ENCODE peak calls at places on chromosomes 12 and 14, in four cellular contexts. Z is BJ, E is endothelial cell, O is astrocyte. B is an unnamed sample.

GRCh38 chr12:93323625-93324165 is 54.0 kb upstream of the NUDT4 start:
- DNase-seq in O (peak; percentile 37), E (no peak), Z (no peak), B (no peak)

GRCh38 chr12:114697741-114698565 is 14.0 kb upstream of the TBX3 start:
- DNase-seq in O (no peak), E (no peak), Z (no peak), B (no peak)

GRCh38 chr12:30725739-30726138 is 29.0 kb downstream of the CAPRIN2 start:
- DNase-seq in Z (peak; percentile 41), E (no peak), O (peak; percentile 86), B (peak; percentile 56)

GRCh38 chr14:99481745-99482099 is 513 bp downstream of the CCNK start:
- DNase-seq in Z (no peak), O (peak; percentile 27), E (peak; percentile 30), B (no peak)

GRCh38 chr12:85782711-85783110 is 53.5 kb downstream of the RASSF9 start:
- DNase-seq in O (no peak), E (no peak), Z (no peak), B (no peak)

GRCh38 chr14:28709571-28710305 is 56.8 kb upstream of the FOXG1 start:
- DNase-seq in Z (no peak), E (no peak), O (peak; percentile 40), B (no peak)

GRCh38 chr14:76490735-76491134 is 114.8 kb downstream of the ESRRB start:
- DNase-seq in E (no peak), O (no peak), Z (no peak), B (no peak)

GRCh38 chr14:50050171-50050570 is 66.2 kb downstream of the VCPKMT start:
- DNase-seq in O (no peak), Z (no peak), E (no peak), B (no peak)

GRCh38 chr14:23056956-23057756 is at the start of gene CDH24:
- DNase-seq in E (peak; percentile 71), Z (no peak), O (peak; percentile 34), B (no peak)

GRCh38 chr12:47433876-47434275 is 272.0 kb downstream of the RPAP3 start:
- DNase-seq in Z (peak; percentile 30), E (no peak), O (peak; percentile 58), B (no peak)

GRCh38 chr12:113537041-113537750 is 65.5 kb upstream of the LHX5 start:
- DNase-seq in Z (no peak), O (no peak), E (no peak), B (no peak)

GRCh38 chr14:102654298-102654697 is 61.8 kb downstream of the RCOR1 start:
- DNase-seq in E (no peak), Z (no peak), O (peak; percentile 18), B (no peak)

GRCh38 chr12:92186038-92186470 is 40.4 kb upstream of the BTG1 start:
- DNase-seq in O (no peak), Z (no peak), E (no peak), B (no peak)

GRCh38 chr12:57864382-57864781 is 17.9 kb upstream of the CTDSP2 start:
- DNase-seq in O (no peak), E (no peak), Z (no peak), B (no peak)

GRCh38 chr12:50598321-50598862 is 93.6 kb downstream of the DIP2B start:
- DNase-seq in E (no peak), Z (no peak), O (no peak), B (no peak)

GRCh38 chr12:18281941-18282340 is 20.6 kb downstream of the PIK3C2G start:
- DNase-seq in Z (no peak), O (peak; percentile 51), E (no peak), B (no peak)

GRCh38 chr14:32453857-32454810 is 125.0 kb downstream of the AKAP6 start:
- DNase-seq in O (no peak), E (no peak), Z (peak; percentile 64), B (no peak)

GRCh38 chr14:94654071-94654974 is 42.1 kb downstream of the SERPINA3 start:
- DNase-seq in E (no peak), O (no peak), Z (no peak), B (no peak)

GRCh38 chr14:29896354-29896768 is 31.3 kb downstream of the PRKD1 start:
- DNase-seq in Z (no peak), E (no peak), O (no peak), B (no peak)

GRCh38 chr12:13171921-13172859 is 24.3 kb upstream of the EMP1 start:
- DNase-seq in E (no peak), O (peak; percentile 60), Z (no peak), B (no peak)

GRCh38 chr12:82896979-82897378 is 210.3 kb downstream of the TMTC2 start:
- DNase-seq in Z (no peak), O (peak; percentile 44), E (no peak), B (no peak)

GRCh38 chr14:96091149-96091693 is 52.1 kb downstream of the C14orf132 start:
- DNase-seq in Z (no peak), O (no peak), E (no peak), B (no peak)

GRCh38 chr14:52895000-52895399 is 55.9 kb downstream of the FERMT2 start:
- DNase-seq in O (peak; percentile 60), E (no peak), Z (no peak), B (no peak)

GRCh38 chr12:64621257-64621942 is 11.1 kb downstream of the RASSF3 start:
- DNase-seq in E (no peak), O (peak; percentile 46), Z (peak; percentile 82), B (peak; percentile 35)

GRCh38 chr12:31117203-31118011 is 43.7 kb downstream of the DDX11 start:
- DNase-seq in O (peak; percentile 8), Z (no peak), E (peak; percentile 53), B (no peak)

GRCh38 chr14:69317392-69317755 is 57.4 kb downstream of the GALNT16 start:
- DNase-seq in Z (no peak), E (no peak), O (no peak), B (no peak)

GRCh38 chr12:65022441-65022840 is 98.7 kb downstream of the WIF1 start:
- DNase-seq in O (no peak), E (no peak), Z (no peak), B (no peak)

GRCh38 chr12:65952737-65953209 is 128.5 kb downstream of the HMGA2 start:
- DNase-seq in Z (no peak), E (no peak), O (peak; percentile 62), B (no peak)

GRCh38 chr12:58917699-58918334 is 2.5 kb downstream of the LRIG3 start:
- DNase-seq in Z (no peak), E (no peak), O (no peak), B (no peak)

GRCh38 chr14:77549451-77549850 is 50.8 kb upstream of the ISM2 start:
- DNase-seq in Z (no peak), O (no peak), E (no peak), B (no peak)

GRCh38 chr12:58416211-58416610 is 474.8 kb downstream of the ATP23 start:
- DNase-seq in E (no peak), O (peak; percentile 76), Z (peak; percentile 75), B (peak; percentile 85)

GRCh38 chr12:81819991-81820633 is 61.0 kb upstream of the PPFIA2 start:
- DNase-seq in E (no peak), Z (no peak), O (peak; percentile 88), B (no peak)

GRCh38 chr12:3200032-3200617 is 122.9 kb downstream of the TSPAN9 start:
- DNase-seq in O (peak; percentile 35), Z (no peak), E (peak; percentile 80), B (no peak)

GRCh38 chr14:97930191-97930590 is 1133.0 kb downstream of the VRK1 start:
- DNase-seq in O (no peak), Z (no peak), E (no peak), B (no peak)

GRCh38 chr12:110224379-110225304 is 56.4 kb upstream of the ATP2A2 start:
- DNase-seq in E (no peak), Z (peak; percentile 74), O (peak; percentile 77), B (peak; percentile 81)
- TF ChIP-seq CTCF in E (no peak), Z (peak; percentile 73), O (peak; percentile 71), B (peak; percentile 70)

GRCh38 chr12:56257491-56258067 is 605 bp downstream of the ANKRD52 start:
- DNase-seq in O (peak; percentile 18), E (peak; percentile 36), Z (no peak), B (no peak)

GRCh38 chr12:56257071-56257470 is 1.1 kb downstream of the ANKRD52 start:
- DNase-seq in E (no peak), O (no peak), Z (no peak), B (no peak)

GRCh38 chr12:56255671-56256070 is 2.5 kb downstream of the ANKRD52 start:
- DNase-seq in E (no peak), O (no peak), Z (no peak), B (no peak)

GRCh38 chr12:56258068-56258819 is at the start of gene ANKRD52:
- DNase-seq in O (peak; percentile 66), E (peak; percentile 84), Z (no peak), B (peak; percentile 37)

GRCh38 chr12:56256326-56256960 is 1.7 kb downstream of the ANKRD52 start:
- DNase-seq in E (no peak), O (peak; percentile 26), Z (no peak), B (no peak)
- TF ChIP-seq CTCF in E (no peak), O (no peak), Z (peak; percentile 21), B (peak; percentile 9)

GRCh38 chr12:98532687-98533304 is 17.4 kb downstream of the TMPO start:
- DNase-seq in Z (no peak), O (no peak), E (peak; percentile 47), B (no peak)
- TF ChIP-seq CTCF in Z (peak; percentile 58), O (peak; percentile 71), E (peak; percentile 97), B (peak; percentile 58)

GRCh38 chr12:32947203-32947795 is 50.7 kb upstream of the PKP2 start:
- DNase-seq in E (no peak), Z (no peak), O (no peak), B (no peak)
- TF ChIP-seq CTCF in E (no peak), Z (no peak), O (no peak), B (no peak)

GRCh38 chr12:124217508-124217981 is 77.3 kb upstream of the RFLNA start:
- DNase-seq in E (no peak), Z (no peak), O (peak; percentile 32), B (no peak)
- TF ChIP-seq CTCF in E (no peak), Z (no peak), O (no peak), B (no peak)